ENCODE peak calls at places on chromosome 20, in six cellular contexts. One of them, this sample, is unnamed.

GRCh38 chr20:6178537-6178936 is 55.7 kb upstream of the FERMT1 start:
- DNase-seq in heart left ventricle: no peak
- DNase-seq in HFFc6: peak; percentile 16
- DNase-seq in H1: no peak
- DNase-seq in fibroblast of mammary gland: peak; percentile 34
- DNase-seq in HFF-Myc: no peak
- DNase-seq in this sample: no peak

GRCh38 chr20:38298768-38299288 is 5.1 kb upstream of the BPI start:
- DNase-seq in heart left ventricle: peak; percentile 87
- DNase-seq in HFFc6: no peak
- DNase-seq in H1: no peak
- DNase-seq in fibroblast of mammary gland: peak; percentile 60
- DNase-seq in HFF-Myc: no peak
- DNase-seq in this sample: no peak

GRCh38 chr20:10228330-10228729 is 9.7 kb downstream of the SNAP25 start:
- DNase-seq in heart left ventricle: no peak
- DNase-seq in HFFc6: no peak
- DNase-seq in H1: no peak
- DNase-seq in fibroblast of mammary gland: no peak
- DNase-seq in HFF-Myc: no peak
- DNase-seq in this sample: no peak

GRCh38 chr20:51022803-51023616 is at the start of gene KCNG1:
- DNase-seq in heart left ventricle: peak; percentile 52
- DNase-seq in HFFc6: peak; percentile 48
- DNase-seq in H1: peak; percentile 87
- DNase-seq in fibroblast of mammary gland: peak; percentile 56
- DNase-seq in HFF-Myc: no peak
- DNase-seq in this sample: peak; percentile 66

GRCh38 chr20:16803965-16804792 is 56.0 kb downstream of the OTOR start:
- DNase-seq in heart left ventricle: peak; percentile 28
- DNase-seq in HFFc6: peak; percentile 41
- DNase-seq in H1: peak; percentile 88
- DNase-seq in fibroblast of mammary gland: peak; percentile 37
- DNase-seq in HFF-Myc: peak; percentile 6
- DNase-seq in this sample: peak; percentile 68

GRCh38 chr20:47466193-47466592 is 35.5 kb upstream of the NCOA3 start:
- DNase-seq in heart left ventricle: no peak
- DNase-seq in HFFc6: no peak
- DNase-seq in H1: no peak
- DNase-seq in fibroblast of mammary gland: peak; percentile 70
- DNase-seq in HFF-Myc: no peak
- DNase-seq in this sample: no peak

GRCh38 chr20:63675681-63676368 is 17.7 kb downstream of the RTEL1 start:
- DNase-seq in heart left ventricle: no peak
- DNase-seq in HFFc6: no peak
- DNase-seq in H1: no peak
- DNase-seq in fibroblast of mammary gland: no peak
- DNase-seq in HFF-Myc: no peak
- DNase-seq in this sample: no peak

GRCh38 chr20:46022411-46023147 is 6.4 kb upstream of the SLC12A5 start:
- DNase-seq in heart left ventricle: peak; percentile 64
- DNase-seq in HFFc6: peak; percentile 7
- DNase-seq in H1: peak; percentile 92
- DNase-seq in fibroblast of mammary gland: peak; percentile 28
- DNase-seq in HFF-Myc: no peak
- DNase-seq in this sample: peak; percentile 83

GRCh38 chr20:21430031-21430430 is 32.7 kb upstream of the NKX2-4 start:
- DNase-seq in heart left ventricle: no peak
- DNase-seq in HFFc6: no peak
- DNase-seq in H1: no peak
- DNase-seq in fibroblast of mammary gland: no peak
- DNase-seq in HFF-Myc: no peak
- DNase-seq in this sample: no peak

GRCh38 chr20:17571967-17572638 is 2.2 kb downstream of the DSTN start:
- DNase-seq in heart left ventricle: no peak
- DNase-seq in HFFc6: no peak
- DNase-seq in H1: no peak
- DNase-seq in fibroblast of mammary gland: no peak
- DNase-seq in HFF-Myc: no peak
- DNase-seq in this sample: no peak

GRCh38 chr20:53202781-53203180 is 230.6 kb downstream of the TSHZ2 start:
- DNase-seq in heart left ventricle: no peak
- DNase-seq in HFFc6: no peak
- DNase-seq in H1: no peak
- DNase-seq in fibroblast of mammary gland: peak; percentile 43
- DNase-seq in HFF-Myc: no peak
- DNase-seq in this sample: no peak

GRCh38 chr20:10609276-10609675 is 64.5 kb downstream of the JAG1 start:
- DNase-seq in heart left ventricle: peak; percentile 83
- DNase-seq in HFFc6: peak; percentile 48
- DNase-seq in H1: no peak
- DNase-seq in fibroblast of mammary gland: peak; percentile 87
- DNase-seq in HFF-Myc: no peak
- DNase-seq in this sample: no peak

GRCh38 chr20:31856516-31856915 is 11.1 kb upstream of the FOXS1 start:
- DNase-seq in heart left ventricle: no peak
- DNase-seq in HFFc6: no peak
- DNase-seq in H1: no peak
- DNase-seq in fibroblast of mammary gland: no peak
- DNase-seq in HFF-Myc: no peak
- DNase-seq in this sample: no peak

GRCh38 chr20:32535953-32536823 is 48.9 kb downstream of the NOL4L start:
- DNase-seq in heart left ventricle: peak; percentile 52
- DNase-seq in HFFc6: no peak
- DNase-seq in H1: peak; percentile 74
- DNase-seq in fibroblast of mammary gland: no peak
- DNase-seq in HFF-Myc: no peak
- DNase-seq in this sample: peak; percentile 85

GRCh38 chr20:11912013-11912663 is 5.6 kb upstream of the BTBD3 start:
- DNase-seq in heart left ventricle: no peak
- DNase-seq in HFFc6: no peak
- DNase-seq in H1: no peak
- DNase-seq in fibroblast of mammary gland: peak; percentile 24
- DNase-seq in HFF-Myc: no peak
- DNase-seq in this sample: peak; percentile 4

GRCh38 chr20:52192296-52193007 is 873 bp upstream of the ZFP64 start:
- DNase-seq in heart left ventricle: peak; percentile 53
- DNase-seq in HFFc6: peak; percentile 6
- DNase-seq in H1: no peak
- DNase-seq in fibroblast of mammary gland: no peak
- DNase-seq in HFF-Myc: no peak
- DNase-seq in this sample: peak; percentile 61
- TF ChIP-seq CTCF in heart left ventricle: no peak
- TF ChIP-seq CTCF in HFFc6: no peak
- TF ChIP-seq CTCF in H1: peak; percentile 60
- TF ChIP-seq CTCF in fibroblast of mammary gland: no peak
- TF ChIP-seq CTCF in HFF-Myc: no peak
- TF ChIP-seq CTCF in this sample: no peak

GRCh38 chr20:22815584-22815983 is 219.5 kb upstream of the SSTR4 start:
- DNase-seq in heart left ventricle: no peak
- DNase-seq in HFFc6: no peak
- DNase-seq in H1: no peak
- DNase-seq in fibroblast of mammary gland: no peak
- DNase-seq in HFF-Myc: no peak
- DNase-seq in this sample: no peak
- TF ChIP-seq CTCF in heart left ventricle: peak; percentile 23
- TF ChIP-seq CTCF in HFFc6: no peak
- TF ChIP-seq CTCF in H1: peak; percentile 54
- TF ChIP-seq CTCF in fibroblast of mammary gland: no peak
- TF ChIP-seq CTCF in HFF-Myc: no peak
- TF ChIP-seq CTCF in this sample: no peak

DNA sequence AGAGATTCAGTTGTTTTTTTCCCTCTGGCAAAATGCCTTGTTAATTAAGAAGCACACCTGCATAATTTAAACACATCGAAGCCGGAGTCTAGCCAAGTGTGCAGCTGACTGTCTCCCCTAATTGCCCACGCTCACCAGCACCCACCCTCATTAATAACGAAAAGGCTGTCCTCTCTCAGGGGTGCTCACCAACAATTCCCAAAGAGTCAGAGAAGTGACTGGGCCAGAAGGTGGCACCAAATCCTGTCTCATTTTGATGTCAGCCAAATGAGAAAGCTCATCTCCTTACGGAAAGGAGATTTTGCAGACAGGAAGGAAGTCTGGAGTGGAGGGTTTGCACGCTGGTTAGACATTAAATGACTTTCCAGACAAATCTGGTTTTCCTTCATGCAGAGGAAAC is 60.7 kb upstream of the MC3R start:
- DNase-seq in heart left ventricle: no peak
- DNase-seq in HFFc6: no peak
- DNase-seq in H1: peak; percentile 56
- DNase-seq in fibroblast of mammary gland: no peak
- DNase-seq in HFF-Myc: no peak
- DNase-seq in this sample: no peak
- TF ChIP-seq CTCF in heart left ventricle: peak; percentile 35
- TF ChIP-seq CTCF in HFFc6: no peak
- TF ChIP-seq CTCF in H1: peak; percentile 50
- TF ChIP-seq CTCF in fibroblast of mammary gland: no peak
- TF ChIP-seq CTCF in HFF-Myc: no peak
- TF ChIP-seq CTCF in this sample: no peak

DNA sequence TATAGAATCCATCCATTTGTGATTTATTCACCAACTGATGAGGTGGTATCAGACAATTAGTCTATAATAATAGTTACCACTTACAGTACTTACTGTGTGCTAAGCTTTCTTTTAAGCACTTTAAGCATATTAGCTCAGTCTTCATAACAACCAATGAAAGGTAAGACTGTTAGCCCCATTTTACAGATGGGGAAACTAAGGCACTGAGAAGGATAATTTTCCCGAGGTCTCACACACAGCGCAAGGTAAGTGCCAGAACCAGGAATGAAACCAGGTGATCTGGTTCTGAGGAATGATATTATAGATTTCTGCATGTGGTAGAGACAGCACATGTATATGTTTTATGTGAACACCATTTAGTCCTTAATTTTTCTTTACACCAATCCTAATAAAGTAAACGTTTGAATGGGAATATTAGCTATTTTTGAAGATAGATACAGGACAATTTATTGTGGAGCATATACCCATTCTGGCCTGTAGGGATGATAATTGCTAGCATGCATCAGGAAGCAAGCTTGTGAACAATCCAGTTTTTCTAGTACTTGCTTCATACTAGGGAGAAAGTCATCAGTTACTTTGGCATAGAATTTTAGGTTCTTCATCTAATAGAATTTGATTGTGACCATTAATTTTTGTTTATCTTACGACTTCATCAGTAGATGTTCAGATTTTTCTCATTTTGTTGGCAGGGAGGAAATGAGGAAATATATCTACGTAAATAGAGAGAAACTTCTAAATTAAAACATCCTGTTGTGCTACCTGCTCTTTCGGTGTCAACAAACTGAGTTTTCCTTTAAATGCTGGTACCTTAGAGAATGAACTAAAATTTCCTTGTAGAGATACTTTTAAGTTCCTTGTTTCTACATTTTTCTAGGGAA is 3.0 kb downstream of the YWHAB start:
- DNase-seq in heart left ventricle: no peak
- DNase-seq in HFFc6: peak; percentile 31
- DNase-seq in H1: no peak
- DNase-seq in fibroblast of mammary gland: peak; percentile 38
- DNase-seq in HFF-Myc: no peak
- DNase-seq in this sample: no peak
- TF ChIP-seq CTCF in heart left ventricle: no peak
- TF ChIP-seq CTCF in HFFc6: peak; percentile 65
- TF ChIP-seq CTCF in H1: no peak
- TF ChIP-seq CTCF in fibroblast of mammary gland: peak; percentile 40
- TF ChIP-seq CTCF in HFF-Myc: no peak
- TF ChIP-seq CTCF in this sample: peak; percentile 43

GRCh38 chr20:20297181-20297580 is 70.7 kb upstream of the INSM1 start:
- DNase-seq in heart left ventricle: no peak
- DNase-seq in HFFc6: no peak
- DNase-seq in H1: no peak
- DNase-seq in fibroblast of mammary gland: no peak
- DNase-seq in HFF-Myc: no peak
- DNase-seq in this sample: no peak

GRCh38 chr20:20292472-20292871 is 75.4 kb upstream of the INSM1 start:
- DNase-seq in heart left ventricle: no peak
- DNase-seq in HFFc6: no peak
- DNase-seq in H1: no peak
- DNase-seq in fibroblast of mammary gland: no peak
- DNase-seq in HFF-Myc: no peak
- DNase-seq in this sample: peak; percentile 3

GRCh38 chr20:20297752-20298151 is 70.2 kb upstream of the INSM1 start:
- DNase-seq in heart left ventricle: no peak
- DNase-seq in HFFc6: no peak
- DNase-seq in H1: no peak
- DNase-seq in fibroblast of mammary gland: no peak
- DNase-seq in HFF-Myc: no peak
- DNase-seq in this sample: no peak

GRCh38 chr20:20293986-20294385 is 73.9 kb upstream of the INSM1 start:
- DNase-seq in heart left ventricle: no peak
- DNase-seq in HFFc6: no peak
- DNase-seq in H1: no peak
- DNase-seq in fibroblast of mammary gland: no peak
- DNase-seq in HFF-Myc: no peak
- DNase-seq in this sample: no peak

GRCh38 chr20:20295621-20296498 is 72.0 kb upstream of the INSM1 start:
- DNase-seq in heart left ventricle: no peak
- DNase-seq in HFFc6: no peak
- DNase-seq in H1: no peak
- DNase-seq in fibroblast of mammary gland: peak; percentile 1
- DNase-seq in HFF-Myc: peak; percentile 12
- DNase-seq in this sample: no peak
- TF ChIP-seq CTCF in heart left ventricle: no peak
- TF ChIP-seq CTCF in HFFc6: no peak
- TF ChIP-seq CTCF in H1: no peak
- TF ChIP-seq CTCF in fibroblast of mammary gland: no peak
- TF ChIP-seq CTCF in HFF-Myc: no peak
- TF ChIP-seq CTCF in this sample: no peak